ENCODE peak calls at places on chromosomes 7 and 10, in six cellular contexts. X, F, G, B, O and P are unnamed samples.
A peak's percentile ranks its signal among the peaks of the same experiment; 100 is the strongest.

GRCh38 chr10:97564776-97565175 is 7.8 kb upstream of the ANKRD2 start:
- DNase-seq in O (no peak), G (no peak), B (no peak), X (peak; percentile 47), F (no peak), P (peak; percentile 30)

GRCh38 chr7:24701232-24701898 is 55.9 kb downstream of the GSDME start:
- DNase-seq in B (no peak), F (no peak), G (peak; percentile 88), O (peak; percentile 56), X (peak; percentile 94), P (peak; percentile 90)

GRCh38 chr10:62581351-62581750 is 207.2 kb downstream of the ZNF365 start:
- DNase-seq in F (no peak), O (no peak), X (peak; percentile 63), G (no peak), B (no peak), P (no peak)

GRCh38 chr10:88114368-88114767 is 250.9 kb downstream of the PTEN start:
- DNase-seq in F (peak; percentile 19), O (no peak), B (no peak), G (peak; percentile 32), X (no peak), P (peak; percentile 44)

GRCh38 chr7:31098606-31099360 is 46.7 kb downstream of the ADCYAP1R1 start:
- DNase-seq in F (no peak), B (peak; percentile 26), G (no peak), O (no peak), X (no peak), P (no peak)

GRCh38 chr7:69845721-69846495 is 247.6 kb downstream of the AUTS2 start:
- DNase-seq in O (no peak), B (no peak), F (no peak), X (peak; percentile 70), G (no peak), P (no peak)

GRCh38 chr7:50793115-50793946 is 10.6 kb upstream of the GRB10 start:
- DNase-seq in G (peak; percentile 57), X (no peak), F (peak; percentile 59), B (peak; percentile 87), O (no peak), P (peak; percentile 45)

GRCh38 chr10:61871487-61871886 is 30.0 kb upstream of the ARID5B start:
- DNase-seq in O (no peak), B (no peak), F (no peak), X (no peak), G (no peak), P (no peak)

GRCh38 chr10:100998991-100999741 is 442 bp upstream of the LZTS2 start:
- DNase-seq in O (no peak), X (peak; percentile 54), B (peak; percentile 93), G (peak; percentile 74), F (peak; percentile 87), P (peak; percentile 39)

GRCh38 chr10:35579116-35579515 is 26.0 kb upstream of the GJD4 start:
- DNase-seq in B (no peak), F (no peak), O (no peak), G (no peak), X (no peak), P (no peak)

GRCh38 chr7:120988591-120989299 is at the start of gene CPED1:
- DNase-seq in X (peak; percentile 70), O (no peak), B (peak; percentile 85), G (peak; percentile 96), F (peak; percentile 74), P (peak; percentile 73)

GRCh38 chr10:21989453-21990154 is 13.9 kb downstream of the DNAJC1 start:
- DNase-seq in O (no peak), F (peak; percentile 25), G (peak; percentile 63), X (peak; percentile 50), B (peak; percentile 68), P (peak; percentile 48)

GRCh38 chr7:132742152-132742551 is 165.9 kb upstream of the PLXNA4 start:
- DNase-seq in X (peak; percentile 98), O (no peak), B (peak; percentile 75), F (no peak), G (peak; percentile 92), P (peak; percentile 99)

GRCh38 chr7:44990520-44991023 is 9.4 kb upstream of the CCM2 start:
- DNase-seq in B (no peak), O (no peak), F (no peak), X (peak; percentile 91), G (peak; percentile 77), P (peak; percentile 79)

GRCh38 chr7:100584677-100585510 is 1.0 kb downstream of the LRCH4 start:
- DNase-seq in G (peak; percentile 87), F (peak; percentile 59), X (peak; percentile 70), B (peak; percentile 77), O (no peak), P (peak; percentile 70)

GRCh38 chr7:80583901-80584300 is 54.5 kb upstream of the CD36 start:
- DNase-seq in B (no peak), O (no peak), F (no peak), X (no peak), G (peak; percentile 64), P (no peak)

GRCh38 chr7:20173828-20174227 is 43.4 kb downstream of the MACC1 start:
- DNase-seq in O (no peak), G (no peak), F (no peak), B (no peak), X (no peak), P (no peak)

DNA sequence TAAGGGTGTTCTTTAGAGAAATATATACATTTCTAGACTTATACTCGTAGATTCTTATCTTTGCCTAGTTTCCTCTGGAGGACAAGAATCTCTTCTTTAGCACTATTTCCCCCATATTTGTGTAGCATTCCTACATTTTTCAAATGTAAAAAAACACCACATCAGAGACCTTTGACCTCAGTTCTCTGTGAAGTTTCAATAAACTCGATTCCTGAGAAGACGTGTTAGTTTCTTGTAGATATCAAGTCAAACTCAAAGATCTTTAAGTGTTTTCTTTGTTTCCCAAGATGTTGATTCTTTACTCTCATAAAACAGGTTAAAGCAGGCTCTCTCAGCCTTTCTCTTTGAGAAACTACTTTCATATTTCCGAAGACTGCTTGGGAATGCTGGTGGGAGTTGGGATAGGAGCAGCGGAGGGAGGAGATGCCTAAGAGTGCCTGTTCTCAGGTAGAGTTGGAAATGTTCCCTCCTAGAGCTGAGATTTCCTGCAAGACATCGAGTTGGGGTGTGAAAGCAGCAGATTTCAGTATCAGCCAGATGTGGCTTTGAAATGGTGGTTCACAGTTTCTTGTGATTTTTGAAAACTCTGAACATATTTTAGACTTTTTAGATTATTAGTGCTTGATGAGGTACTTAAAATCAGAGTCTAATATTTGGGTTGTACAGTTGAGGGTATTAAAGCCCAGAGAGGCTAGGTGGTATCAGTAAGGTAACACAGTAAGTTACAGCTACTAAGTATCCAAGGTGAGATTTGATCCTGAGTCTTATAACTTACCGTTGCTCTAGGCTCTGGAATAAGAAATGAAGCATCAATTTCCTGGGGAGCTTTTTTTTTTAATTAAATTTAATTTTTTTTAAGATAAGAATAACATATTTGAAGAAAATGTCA is 13.9 kb downstream of the ADK start:
- DNase-seq in G (peak; percentile 18), O (no peak), B (no peak), X (no peak), F (no peak), P (no peak)
- H3K4me3 ChIP-seq in G (peak overlapping the region; percentile 7), O (no peak overlapping the region), B (no peak overlapping the region), X (no peak overlapping the region), F (no peak overlapping the region), P (no peak overlapping the region)

DNA sequence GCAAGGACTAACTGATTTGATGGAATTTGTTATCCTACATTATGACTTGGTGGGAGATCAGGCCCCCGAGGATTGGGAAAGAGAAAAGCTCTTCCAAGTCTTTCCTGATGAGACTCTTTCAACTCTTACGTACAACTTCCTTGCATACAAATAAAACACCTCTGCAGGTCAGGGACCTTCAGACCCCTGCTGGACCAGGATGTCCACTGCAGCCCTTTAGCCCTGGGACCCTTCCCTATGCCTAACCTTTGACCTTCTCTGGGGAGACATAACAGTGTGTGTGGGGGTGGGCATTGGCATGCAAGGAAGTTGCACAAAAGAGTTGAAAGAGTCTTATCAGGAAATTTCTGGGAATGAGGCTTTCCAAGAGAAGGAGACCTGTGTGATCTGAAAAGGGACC is 859.4 kb downstream of the TYW1 start:
- DNase-seq in B (no peak), F (no peak), O (no peak), G (no peak), X (no peak), P (no peak)
- TF ChIP-seq CTCF in B (no peak), F (no peak), O (no peak), G (no peak), X (no peak), P (no peak)

DNA sequence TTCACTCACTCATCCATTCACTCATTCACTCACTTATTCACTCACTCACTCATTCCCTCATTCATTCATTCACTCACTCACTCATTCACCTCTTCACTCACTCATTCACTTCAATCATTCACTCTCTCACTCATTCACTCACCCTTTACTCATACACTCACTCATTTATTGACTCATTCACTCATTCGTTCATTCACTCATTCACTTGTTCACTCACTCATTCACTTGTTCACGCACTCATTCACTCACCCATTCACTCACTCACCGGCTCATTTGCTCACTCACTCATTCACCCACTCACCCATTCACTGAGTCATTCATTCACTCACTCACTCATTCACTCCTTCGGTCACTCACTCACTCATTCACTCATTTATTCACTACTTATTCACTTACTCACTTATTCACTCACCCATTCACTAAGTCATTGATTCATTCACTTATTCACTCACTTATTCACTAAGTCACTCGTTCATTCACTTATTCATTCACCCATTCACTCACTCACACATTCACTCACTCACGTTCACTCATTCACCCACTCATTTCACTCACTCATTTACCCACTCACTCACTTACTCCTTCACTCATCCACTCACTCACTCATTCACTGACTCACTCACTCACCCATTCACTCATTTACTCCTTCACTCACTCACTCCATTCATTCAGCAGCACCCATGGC is 4.7 kb upstream of the PFKP start:
- DNase-seq in G (no peak), X (no peak), F (no peak), B (no peak), O (no peak), P (no peak)
- H3K36me3 ChIP-seq in G (no peaks in the 10 kb centered on the region), X (no peaks in the 10 kb centered on the region), F (no peaks in the 10 kb centered on the region), B (no peaks in the 10 kb centered on the region), O (no peaks in the 10 kb centered on the region), P (no peaks in the 10 kb centered on the region)

GRCh38 chr7:137890449-137890916 is 43.7 kb upstream of the DGKI start:
- DNase-seq in F (no peak), G (no peak), X (no peak), O (no peak), B (no peak), P (no peak)

GRCh38 chr7:137893143-137893742 is 46.5 kb upstream of the DGKI start:
- DNase-seq in G (no peak), F (no peak), O (no peak), X (no peak), B (no peak), P (no peak)

GRCh38 chr7:137895301-137896201 is 48.8 kb upstream of the DGKI start:
- DNase-seq in X (no peak), G (no peak), B (no peak), O (no peak), F (no peak), P (no peak)

GRCh38 chr7:137888254-137888653 is 41.5 kb upstream of the DGKI start:
- DNase-seq in F (no peak), B (no peak), X (no peak), O (no peak), G (no peak), P (no peak)

GRCh38 chr7:137891016-137891655 is 44.4 kb upstream of the DGKI start:
- DNase-seq in O (no peak), B (no peak), G (no peak), F (no peak), X (no peak), P (no peak)
- H3K4me3 ChIP-seq in O (no peak overlapping the region), B (no peak overlapping the region), G (no peak overlapping the region), F (no peak overlapping the region), X (no peak overlapping the region), P (no peak overlapping the region)

GRCh38 chr7:40579401-40579800 is 444.6 kb downstream of the SUGCT start:
- DNase-seq in G (no peak), F (no peak), O (no peak), X (peak; percentile 61), B (no peak), P (peak; percentile 60)
- TF ChIP-seq CTCF in G (no peak), F (no peak), O (no peak), X (no peak), B (no peak), P (peak; percentile 48)

GRCh38 chr10:79299397-79300370 is 47.6 kb upstream of the PPIF start:
- DNase-seq in G (peak; percentile 91), X (peak; percentile 85), B (no peak), O (no peak), F (no peak), P (peak; percentile 85)
- H3K36me3 ChIP-seq in G (peaks cover 46% of the 10 kb centered on the region), X (peaks cover 54% of the 10 kb centered on the region), B (peaks cover 96% of the 10 kb centered on the region), O (peaks cover 15% of the 10 kb centered on the region), F (no peaks in the 10 kb centered on the region), P (peaks cover 52% of the 10 kb centered on the region)